ENCODE peak calls at places on chromosomes 6 and 20, in four cellular contexts. Q is H9, G is H1, D is neuronal stem cell. Z is an unnamed sample.

GRCh38 chr20:56748476-56749377 is 119.6 kb downstream of the TFAP2C start:
- DNase-seq in Q (no peak), G (no peak), D (no peak), Z (no peak)

GRCh38 chr6:8177721-8178120 is 75.4 kb upstream of the EEF1E1 start:
- DNase-seq in Q (no peak), G (no peak), D (no peak), Z (peak)

GRCh38 chr20:4898282-4898681 is 103.0 kb downstream of the SLC23A2 start:
- DNase-seq in Q (no peak), G (no peak), D (no peak), Z (peak)

GRCh38 chr6:134482585-134483346 is 164.9 kb upstream of the SGK1 start:
- DNase-seq in Q (no peak), G (no peak), D (no peak), Z (no peak)

GRCh38 chr20:41462372-41463161 is 95.9 kb upstream of the EMILIN3 start:
- DNase-seq in Q (no peak), G (no peak), D (no peak), Z (no peak)

GRCh38 chr6:42727084-42727601 is 4.7 kb upstream of the PRPH2 start:
- DNase-seq in Q (peak), G (no peak), D (no peak), Z (no peak)

GRCh38 chr6:101803146-101803545 is 409.6 kb downstream of the GRIK2 start:
- DNase-seq in Q (no peak), G (no peak), D (no peak), Z (peak)

GRCh38 chr6:46370622-46371021 is 120.6 kb downstream of the RCAN2 start:
- DNase-seq in Q (no peak), G (no peak), D (no peak), Z (peak)

GRCh38 chr20:62484478-62484877 is 8.7 kb upstream of the GATA5 start:
- DNase-seq in Q (no peak), G (no peak), D (no peak), Z (no peak)

GRCh38 chr20:41145821-41146620 is 8.7 kb downstream of the PLCG1 start:
- DNase-seq in Q (no peak), G (no peak), D (no peak), Z (no peak)

GRCh38 chr6:16436550-16436949 is 198.2 kb downstream of the GMPR start:
- DNase-seq in Q (no peak), G (no peak), D (no peak), Z (no peak)

GRCh38 chr20:39553120-39553519 is 591.0 kb downstream of the DHX35 start:
- DNase-seq in Q (no peak), G (no peak), D (no peak), Z (no peak)

GRCh38 chr20:10793741-10794140 is 119.9 kb upstream of the JAG1 start:
- DNase-seq in Q (peak), G (no peak), D (no peak), Z (no peak)

GRCh38 chr6:108791700-108792099 is 56.5 kb upstream of the ARMC2 start:
- DNase-seq in Q (no peak), G (no peak), D (no peak), Z (no peak)

GRCh38 chr6:27114792-27115191 is 132.7 kb upstream of the PRSS16 start:
- DNase-seq in Q (no peak), G (no peak), D (no peak), Z (no peak)

GRCh38 chr20:56750430-56750829 is 121.3 kb downstream of the TFAP2C start:
- DNase-seq in Q (peak), G (peak), D (peak), Z (no peak)

GRCh38 chr20:50258790-50259483 is 68.3 kb downstream of the CEBPB start:
- DNase-seq in Q (no peak), G (no peak), D (no peak), Z (no peak)
- H2AK5ac ChIP-seq in Q (no peak), G (no peak), D (peak), Z (no peak)

GRCh38 chr6:1607557-1608221 is 2.0 kb upstream of the FOXC1 start:
- DNase-seq in Q (peak), G (peak), D (no peak), Z (no peak)
- H3K9ac ChIP-seq in Q (no peak), G (no peak), D (peak), Z (no peak)

GRCh38 chr6:116247285-116247684 is 6.6 kb downstream of the TSPYL4 start:
- DNase-seq in Q (no peak), G (no peak), D (no peak), Z (no peak)
- H2AK5ac ChIP-seq in Q (no peak), G (no peak), D (no peak), Z (no peak)

DNA sequence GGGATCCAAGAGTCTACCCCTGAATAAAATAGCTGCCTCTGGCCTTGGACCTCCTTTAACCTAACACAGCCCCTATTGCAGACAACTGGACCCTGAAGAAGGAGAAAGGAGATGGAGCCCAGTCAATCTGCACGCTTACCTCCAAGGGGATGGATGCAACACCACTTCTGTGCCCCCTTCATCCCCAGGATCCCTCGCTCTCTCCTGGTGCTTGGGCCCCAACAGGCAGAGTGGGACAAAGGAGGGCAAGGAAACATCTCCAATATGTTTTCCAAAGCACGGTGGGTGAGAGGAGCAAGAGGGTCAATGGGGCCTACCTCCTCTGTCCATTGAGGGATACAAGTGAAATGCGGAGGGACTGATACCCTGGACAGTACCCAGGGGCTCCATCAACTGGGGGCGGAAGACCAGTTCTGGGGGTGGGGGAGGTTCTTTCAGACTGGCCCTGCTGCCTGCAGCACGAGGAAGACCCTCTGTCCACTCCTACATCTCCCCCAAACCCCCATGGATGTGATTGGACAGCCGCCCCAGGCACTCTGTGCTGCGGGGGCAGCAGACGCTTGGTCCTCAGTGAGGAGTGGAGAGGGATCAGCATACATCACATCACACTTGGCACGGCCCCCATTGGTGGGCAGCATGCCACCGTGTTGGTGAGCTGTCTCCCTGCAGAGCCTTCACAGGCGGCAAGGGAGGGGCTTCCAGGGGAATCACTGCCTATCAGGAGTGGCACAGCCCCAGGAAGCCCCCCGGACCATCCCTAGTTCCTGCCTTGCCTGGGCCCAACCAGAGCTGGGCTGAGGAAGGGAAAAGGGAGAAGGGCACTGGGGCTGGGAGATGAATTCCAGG is 70.6 kb downstream of the MRPL14 start:
- DNase-seq in Q (no peak), G (no peak), D (no peak), Z (no peak)
- H3K9ac ChIP-seq in Q (no peak), G (no peak), D (no peak), Z (peak)

GRCh38 chr20:47974234-47974878 is 189.1 kb upstream of the SULF2 start:
- DNase-seq in Q (no peak), G (no peak), D (no peak), Z (no peak)
- H2AK5ac ChIP-seq in Q (no peak), G (peak), D (no peak), Z (no peak)

GRCh38 chr6:150143521-150144293 is 863 bp downstream of the PPP1R14C start:
- DNase-seq in Q (no peak), G (no peak), D (peak), Z (no peak)
- H3K9ac ChIP-seq in Q (no peak), G (no peak), D (no peak), Z (peak)